ENCODE peak calls at places on chromosomes 7 and 10, in five cellular contexts. J is pancreas; D is choroid plexus epithelial cell; L is HCT116; P is CD8-positive, alpha-beta T cell. G is an unnamed sample.

GRCh38 chr7:151088856-151089699 is 2.8 kb downstream of the AGAP3 start:
- DNase-seq in J (peak), D (peak), L (no peak), P (no peak), G (peak)

GRCh38 chr10:71693377-71693776 is 26.2 kb downstream of the C10orf105 start:
- DNase-seq in J (no peak), D (no peak), L (no peak), P (no peak), G (no peak)

GRCh38 chr10:108801775-108802516 is 1121.4 kb downstream of the XPNPEP1 start:
- DNase-seq in J (no peak), D (peak), L (no peak), P (no peak), G (no peak)

GRCh38 chr10:14254368-14254767 is 76.4 kb downstream of the FRMD4A start:
- DNase-seq in J (no peak), D (peak), L (no peak), P (no peak), G (peak)

GRCh38 chr10:100184426-100185219 is 1.2 kb downstream of the ERLIN1 start:
- DNase-seq in J (no peak), D (peak), L (peak), P (no peak), G (no peak)

GRCh38 chr7:86908948-86909347 is 150.5 kb downstream of the ELAPOR2 start:
- DNase-seq in J (no peak), D (peak), L (no peak), P (no peak), G (no peak)

GRCh38 chr7:133021196-133021595 is 60.7 kb downstream of the CHCHD3 start:
- DNase-seq in J (no peak), D (peak), L (no peak), P (no peak), G (no peak)

GRCh38 chr10:94211187-94211529 is 151.6 kb downstream of the NOC3L start:
- DNase-seq in J (no peak), D (no peak), L (no peak), P (no peak), G (no peak)

GRCh38 chr7:140977351-140978140 is 37.2 kb downstream of the MRPS33 start:
- DNase-seq in J (no peak), D (no peak), L (no peak), P (no peak), G (no peak)

GRCh38 chr10:35135861-35136260 is 9.2 kb downstream of the CREM start:
- DNase-seq in J (no peak), D (peak), L (no peak), P (no peak), G (no peak)

GRCh38 chr7:111527545-111527944 is 34.7 kb downstream of the IMMP2L start:
- DNase-seq in J (no peak), D (no peak), L (no peak), P (no peak), G (no peak)

GRCh38 chr10:24114561-24114960 is 94.4 kb upstream of the KIAA1217 start:
- DNase-seq in J (no peak), D (no peak), L (no peak), P (no peak), G (no peak)

GRCh38 chr7:151721694-151722093 is 155.2 kb downstream of the PRKAG2 start:
- DNase-seq in J (no peak), D (no peak), L (no peak), P (no peak), G (no peak)

GRCh38 chr7:39428221-39428620 is 138.0 kb upstream of the YAE1 start:
- DNase-seq in J (no peak), D (peak), L (no peak), P (no peak), G (no peak)

GRCh38 chr7:130386876-130387275 is 6.6 kb downstream of the CPA1 start:
- DNase-seq in J (peak), D (no peak), L (no peak), P (no peak), G (no peak)

GRCh38 chr7:101411477-101411954 is 48.8 kb downstream of the COL26A1 start:
- DNase-seq in J (no peak), D (no peak), L (no peak), P (no peak), G (no peak)

GRCh38 chr10:128871671-128872231 is 595.3 kb upstream of the MGMT start:
- DNase-seq in J (no peak), D (no peak), L (no peak), P (no peak), G (no peak)

GRCh38 chr10:124647421-124648130 is 96.6 kb downstream of the FAM53B start:
- DNase-seq in J (no peak), D (peak), L (peak), P (peak), G (no peak)

GRCh38 chr7:30468791-30469190 is 9.8 kb downstream of the NOD1 start:
- DNase-seq in J (no peak), D (peak), L (no peak), P (peak), G (no peak)

GRCh38 chr7:88758355-88759215 is 915 bp upstream of the ZNF804B start:
- DNase-seq in J (peak), D (peak), L (no peak), P (no peak), G (peak)

GRCh38 chr10:43698156-43698555 is 49.5 kb upstream of the ZNF32 start:
- DNase-seq in J (no peak), D (no peak), L (no peak), P (no peak), G (no peak)

GRCh38 chr10:131650169-131650705 is 250.6 kb upstream of the PPP2R2D start:
- DNase-seq in J (no peak), D (no peak), L (no peak), P (peak), G (no peak)

GRCh38 chr10:71868192-71868697 is 17.2 kb upstream of the PSAP start:
- DNase-seq in J (peak), D (peak), L (no peak), P (no peak), G (no peak)

GRCh38 chr10:6530211-6530840 is 49.8 kb downstream of the PRKCQ start:
- DNase-seq in J (no peak), D (no peak), L (no peak), P (peak), G (no peak)

GRCh38 chr7:105198223-105198622 is 184.2 kb downstream of the KMT2E start:
- DNase-seq in J (no peak), D (peak), L (no peak), P (no peak), G (no peak)

GRCh38 chr7:28990200-28990960 is 32.2 kb upstream of the TRIL start:
- DNase-seq in J (no peak), D (no peak), L (no peak), P (no peak), G (no peak)

GRCh38 chr7:149373089-149373488 is 87.8 kb downstream of the ZNF777 start:
- DNase-seq in J (no peak), D (no peak), L (no peak), P (no peak), G (no peak)

GRCh38 chr10:86113983-86114382 is 252.6 kb downstream of the GRID1 start:
- DNase-seq in J (no peak), D (no peak), L (no peak), P (no peak), G (no peak)

GRCh38 chr7:101294039-101294831 is 27.4 kb downstream of the IFT22 start:
- DNase-seq in J (no peak), D (no peak), L (no peak), P (no peak), G (no peak)

GRCh38 chr7:38830826-38831225 is 78.2 kb downstream of the VPS41 start:
- DNase-seq in J (no peak), D (no peak), L (no peak), P (no peak), G (no peak)

G was measured in prostate gland.